ENCODE peak calls at places on chromosomes 12 and 14, in six cellular contexts. C, I, L, T, P and A are unnamed samples.
A peak's percentile ranks its signal among the peaks of the same experiment; 100 is the strongest.

GRCh38 chr14:45114327-45114726 is 20.0 kb downstream of the FKBP3 start:
- ATAC-seq in T (no peak), I (no peak), P (no peak), L (no peak), C (no peak), A (no peak)

GRCh38 chr12:57793920-57794319 is 11.3 kb downstream of the TSFM start:
- ATAC-seq in C (peak; percentile 56), L (peak; percentile 63), P (no peak), T (no peak), I (no peak), A (no peak)

GRCh38 chr12:1845886-1846285 is 25.5 kb downstream of the LRTM2 start:
- ATAC-seq in I (no peak), C (no peak), P (no peak), L (no peak), T (no peak), A (no peak)

GRCh38 chr12:42332301-42332894 is 6.4 kb downstream of the PPHLN1 start:
- ATAC-seq in C (peak; percentile 71), T (peak; percentile 81), P (peak; percentile 51), I (peak; percentile 81), L (no peak), A (no peak)

GRCh38 chr12:121248611-121249010 is 38.7 kb downstream of the P2RX4 start:
- ATAC-seq in L (no peak), C (no peak), T (no peak), P (no peak), I (peak; percentile 96), A (no peak)

GRCh38 chr12:132596016-132596415 is 14.4 kb downstream of the LRCOL1 start:
- ATAC-seq in I (no peak), L (no peak), C (no peak), T (no peak), P (no peak), A (no peak)

GRCh38 chr12:108399514-108399913 is 60.4 kb upstream of the CMKLR1 start:
- ATAC-seq in P (no peak), L (no peak), C (no peak), T (no peak), I (no peak), A (peak; percentile 53)

GRCh38 chr14:37623552-37623951 is 28.1 kb downstream of the TTC6 start:
- ATAC-seq in P (no peak), C (no peak), T (no peak), I (no peak), L (no peak), A (no peak)

GRCh38 chr12:41250748-41251147 is 62.6 kb downstream of the PDZRN4 start:
- ATAC-seq in T (no peak), C (no peak), L (no peak), P (no peak), I (no peak), A (no peak)

GRCh38 chr12:92146497-92146828 is 817 bp upstream of the BTG1 start:
- ATAC-seq in C (no peak), T (no peak), P (no peak), I (no peak), L (no peak), A (no peak)

GRCh38 chr12:93796719-93797118 is 119.5 kb downstream of the CRADD start:
- ATAC-seq in L (no peak), I (no peak), P (no peak), T (no peak), C (no peak), A (no peak)

GRCh38 chr12:68270358-68270757 is 17.0 kb upstream of the IL22 start:
- ATAC-seq in P (no peak), C (no peak), I (no peak), L (no peak), T (no peak), A (no peak)

GRCh38 chr12:55925870-55926737 is 1.6 kb downstream of the PYM1 start:
- ATAC-seq in C (peak; percentile 31), L (peak; percentile 0), P (no peak), T (peak; percentile 15), I (peak; percentile 1), A (no peak)

GRCh38 chr12:121255433-121255832 is 41.1 kb downstream of the CAMKK2 start:
- ATAC-seq in P (peak; percentile 72), C (peak; percentile 52), L (no peak), T (peak; percentile 28), I (no peak), A (no peak)

GRCh38 chr14:91300957-91301356 is 56.5 kb upstream of the GPR68 start:
- ATAC-seq in C (no peak), L (no peak), P (no peak), I (no peak), T (no peak), A (no peak)

GRCh38 chr12:27123642-27124041 is 41.3 kb upstream of the C12orf71 start:
- ATAC-seq in P (no peak), T (peak; percentile 53), C (no peak), I (peak; percentile 57), L (no peak), A (no peak)

GRCh38 chr14:22919601-22919921 is 612 bp upstream of the RBM23 start:
- ATAC-seq in I (peak; percentile 10), L (peak; percentile 5), P (no peak), C (peak; percentile 48), T (peak; percentile 2), A (peak; percentile 17)

GRCh38 chr12:51378749-51379148 is 12.5 kb downstream of the GALNT6 start:
- ATAC-seq in P (no peak), L (no peak), C (no peak), T (no peak), I (peak; percentile 73), A (no peak)

GRCh38 chr12:43113153-43113552 is 438.9 kb downstream of the ADAMTS20 start:
- ATAC-seq in P (no peak), I (no peak), T (no peak), C (no peak), L (peak; percentile 76), A (no peak)

GRCh38 chr12:29574500-29574899 is 77.0 kb upstream of the OVCH1 start:
- ATAC-seq in C (no peak), I (no peak), T (no peak), P (no peak), L (peak; percentile 65), A (no peak)

GRCh38 chr14:93185333-93185688 is 194 bp downstream of the LYSET start:
- ATAC-seq in I (no peak), P (no peak), L (no peak), T (no peak), C (peak; percentile 4), A (no peak)

GRCh38 chr12:28500373-28501024 is 310.2 kb downstream of the CCDC91 start:
- ATAC-seq in I (no peak), P (no peak), C (no peak), T (no peak), L (no peak), A (no peak)

GRCh38 chr14:40365305-40365704 is 933.1 kb upstream of the FBXO33 start:
- ATAC-seq in T (no peak), P (no peak), C (no peak), L (no peak), I (no peak), A (no peak)

GRCh38 chr14:90850487-90850886 is 34.3 kb upstream of the TTC7B start:
- ATAC-seq in T (no peak), C (no peak), I (no peak), P (no peak), L (no peak), A (peak; percentile 48)

GRCh38 chr12:93229494-93230310 is 148.0 kb upstream of the NUDT4 start:
- ATAC-seq in L (no peak), C (peak; percentile 99), I (no peak), T (peak; percentile 97), P (no peak), A (no peak)

GRCh38 chr14:61474021-61474420 is 152.6 kb downstream of the PRKCH start:
- ATAC-seq in L (no peak), I (no peak), C (no peak), P (no peak), T (no peak), A (no peak)

GRCh38 chr14:31263485-31264133 is 56.0 kb upstream of the HECTD1 start:
- ATAC-seq in T (no peak), I (no peak), L (peak; percentile 88), P (peak; percentile 73), C (peak; percentile 100), A (peak; percentile 91)

DNA sequence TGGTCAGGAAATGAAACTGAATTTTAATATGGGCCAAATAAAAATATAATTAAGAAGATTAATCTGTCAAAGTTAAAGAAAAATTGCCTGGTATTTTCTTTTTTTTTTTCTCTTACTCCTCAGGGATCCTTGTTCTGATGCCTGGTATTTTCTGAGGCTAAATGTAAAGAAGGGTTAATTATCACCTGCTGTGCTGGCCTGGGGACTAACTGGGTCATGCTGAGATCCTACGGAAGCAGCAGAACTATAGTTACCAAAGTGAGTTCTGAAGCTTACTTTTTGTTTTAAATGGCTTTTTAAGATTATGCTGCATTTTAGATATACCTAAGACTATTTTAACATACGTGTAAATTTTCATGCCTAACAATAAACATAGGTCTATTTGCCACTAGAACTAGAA is 23.3 kb downstream of the ZC2HC1C start:
- ATAC-seq in T (no peak), C (no peak), P (no peak), L (no peak), I (no peak), A (no peak)
- TF ChIP-seq CTCF in T (no peak), C (no peak), P (no peak), L (no peak), I (no peak), A (no peak)

GRCh38 chr14:103725739-103726395 is 10.3 kb downstream of the ZFYVE21 start:
- ATAC-seq in C (no peak), I (no peak), T (no peak), P (no peak), L (no peak), A (no peak)
- H3K27ac ChIP-seq in C (no peak overlapping the region), I (no peak overlapping the region), T (no peak overlapping the region), P (no peak overlapping the region), L (no peak overlapping the region), A (peak overlapping the region; percentile 90)

GRCh38 chr12:77847060-77847541 is 16.4 kb downstream of the NAV3 start:
- ATAC-seq in C (no peak), I (peak; percentile 99), L (no peak), T (no peak), P (no peak), A (no peak)

GRCh38 chr12:77845831-77846230 is 15.1 kb downstream of the NAV3 start:
- ATAC-seq in P (no peak), L (no peak), I (no peak), T (no peak), C (no peak), A (no peak)

GRCh38 chr12:77841467-77842054 is 10.9 kb downstream of the NAV3 start:
- ATAC-seq in I (peak; percentile 64), L (no peak), C (no peak), P (no peak), T (no peak), A (no peak)

GRCh38 chr12:77837876-77838291 is 7.2 kb downstream of the NAV3 start:
- ATAC-seq in P (no peak), C (no peak), T (no peak), L (peak; percentile 46), I (no peak), A (no peak)

GRCh38 chr12:77842430-77842829 is 11.7 kb downstream of the NAV3 start:
- ATAC-seq in T (no peak), L (no peak), P (peak; percentile 97), C (peak; percentile 56), I (no peak), A (peak; percentile 62)
- TF ChIP-seq EP300 in T (no peak), L (no peak), P (peak; percentile 36), C (no peak), I (no peak), A (no peak)

DNA sequence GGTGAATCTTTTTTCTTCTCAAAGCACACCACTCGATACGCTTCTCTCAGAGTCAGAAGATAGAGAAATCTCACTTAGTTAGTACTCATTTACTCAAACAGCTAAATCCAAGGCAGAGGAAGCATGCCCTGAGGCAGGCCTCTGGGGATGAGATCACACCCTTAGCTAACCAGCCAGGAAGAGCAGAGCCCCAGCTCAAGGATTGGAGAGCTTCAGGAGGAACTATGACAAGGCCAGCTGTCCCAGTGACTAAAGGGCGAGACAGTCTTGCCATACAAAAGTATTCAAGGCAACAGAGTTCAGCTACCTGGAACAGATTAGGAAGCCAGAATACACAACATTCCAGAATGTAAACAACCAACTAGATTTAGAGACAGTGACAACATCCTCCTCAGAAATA is 197.7 kb upstream of the CCDC196 start:
- ATAC-seq in L (no peak), T (no peak), I (no peak), P (no peak), C (no peak), A (no peak)
- TF ChIP-seq CTCF in L (no peak), T (no peak), I (no peak), P (no peak), C (no peak), A (no peak)